ENCODE peak calls at places on chromosome 6, in nine cellular contexts. N is nephron progenitor cell; I is progenitor cell of endocrine pancreas; V is cardiac muscle cell; X is heart right ventricle; K is CD8-positive, alpha-beta memory T cell; J is fibroblast of lung; E is HCT116; O is posterior cingulate gyrus. Q is an unnamed sample.
A peak's percentile ranks its signal among the peaks of the same experiment; 100 is the strongest.

GRCh38 chr6:105560611-105561066 is 157.8 kb upstream of the PREP start:
- DNase-seq in N (no peak), I (no peak), V (no peak), X (no peak), K (no peak), J (peak; percentile 75), E (no peak), O (no peak), Q (no peak)

GRCh38 chr6:116500969-116501433 is 10.4 kb upstream of the CALHM5 start:
- DNase-seq in N (no peak), I (no peak), V (peak; percentile 21), X (no peak), K (peak; percentile 15), J (peak; percentile 17), E (no peak), O (no peak), Q (no peak)

GRCh38 chr6:39273394-39273793 is 40.8 kb downstream of the KCNK17 start:
- DNase-seq in N (no peak), I (no peak), V (no peak), X (no peak), K (no peak), J (no peak), E (no peak), O (no peak), Q (no peak)

GRCh38 chr6:50990750-50991446 is 172.2 kb downstream of the TFAP2B start:
- DNase-seq in N (no peak), I (no peak), V (no peak), X (no peak), K (no peak), J (peak; percentile 8), E (no peak), O (no peak), Q (no peak)

GRCh38 chr6:2744206-2744771 is 6.4 kb downstream of the MYLK4 start:
- DNase-seq in N (no peak), I (no peak), V (peak; percentile 36), X (peak; percentile 47), K (no peak), J (peak; percentile 17), E (no peak), O (no peak), Q (no peak)

GRCh38 chr6:117687725-117688124 is 12.5 kb downstream of the NUS1 start:
- DNase-seq in N (no peak), I (no peak), V (no peak), X (no peak), K (no peak), J (no peak), E (no peak), O (no peak), Q (no peak)

GRCh38 chr6:52423971-52424381 is 3.8 kb downstream of the EFHC1 start:
- DNase-seq in N (no peak), I (no peak), V (peak; percentile 93), X (peak; percentile 30), K (no peak), J (peak; percentile 97), E (no peak), O (no peak), Q (no peak)

GRCh38 chr6:13248053-13248452 is 80.3 kb downstream of the TBC1D7 start:
- DNase-seq in N (peak; percentile 34), I (no peak), V (peak; percentile 64), X (no peak), K (no peak), J (peak; percentile 84), E (no peak), O (peak; percentile 24), Q (peak; percentile 20)

GRCh38 chr6:150153905-150154492 is 11.2 kb downstream of the PPP1R14C start:
- DNase-seq in N (no peak), I (no peak), V (peak; percentile 12), X (no peak), K (no peak), J (peak; percentile 73), E (no peak), O (no peak), Q (no peak)

GRCh38 chr6:157813191-157813590 is 9.9 kb upstream of the SNX9 start:
- DNase-seq in N (no peak), I (no peak), V (peak; percentile 59), X (peak; percentile 61), K (no peak), J (peak; percentile 53), E (no peak), O (no peak), Q (no peak)

GRCh38 chr6:75932067-75932466 is 140.4 kb downstream of the IMPG1 start:
- DNase-seq in N (peak; percentile 73), I (peak; percentile 34), V (peak; percentile 44), X (no peak), K (no peak), J (peak; percentile 9), E (peak; percentile 19), O (no peak), Q (peak; percentile 33)

GRCh38 chr6:9224539-9224938 is 789.2 kb upstream of the SLC35B3 start:
- DNase-seq in N (no peak), I (no peak), V (no peak), X (no peak), K (no peak), J (peak; percentile 54), E (no peak), O (no peak), Q (no peak)

GRCh38 chr6:132100388-132100990 is 149.3 kb upstream of the CCN2 start:
- DNase-seq in N (no peak), I (no peak), V (no peak), X (no peak), K (no peak), J (no peak), E (no peak), O (no peak), Q (no peak)

GRCh38 chr6:144314003-144314485 is 28.9 kb downstream of the UTRN start:
- DNase-seq in N (no peak), I (no peak), V (peak; percentile 83), X (peak; percentile 74), K (no peak), J (peak; percentile 69), E (no peak), O (no peak), Q (no peak)

GRCh38 chr6:166415833-166416347 is 33.1 kb upstream of the MPC1 start:
- DNase-seq in N (no peak), I (no peak), V (no peak), X (no peak), K (no peak), J (no peak), E (no peak), O (no peak), Q (no peak)

GRCh38 chr6:140366991-140367390 is 992.5 kb upstream of the CITED2 start:
- DNase-seq in N (no peak), I (no peak), V (no peak), X (no peak), K (no peak), J (peak; percentile 93), E (no peak), O (no peak), Q (no peak)

GRCh38 chr6:43515808-43516207 is 918 bp downstream of the YIPF3 start:
- DNase-seq in N (no peak), I (no peak), V (no peak), X (no peak), K (no peak), J (no peak), E (no peak), O (no peak), Q (no peak)